ENCODE peak calls at places on chromosome 13, in nine cellular contexts. G is activated T-cell treated with anti-CD3 and anti-CD28 coated beads, Interleukin-2, amount 50 U/mL, for 1 hour; R is stimulated activated naive CD8-positive, alpha-beta T cell treated with anti-CD3 and anti-CD28 coated beads, Interleukin-15, amount 100 ng/mL, for 72 hours; S is cardiac fibroblast; A is hepatic stellate cell; I is stimulated activated naive B cell treated with anti-CD40 and anti-IgM and Interleukin-4, amounts not matched to agents 10 μg/mL and 1 μg/mL and 100 μg/mL, for 72 hours; Q is CD8-positive, alpha-beta T cell; E is neural crest cell; W is A673. X is an unnamed sample.
A peak's percentile ranks its signal among the peaks of the same experiment; 100 is the strongest.

GRCh38 chr13:105497597-105497996 is 1037.9 kb downstream of the EFNB2 start:
- DNase-seq in Q (no peak), E (no peak), I (no peak), A (no peak), W (no peak), G (no peak), S (no peak), R (no peak), X (no peak)

GRCh38 chr13:46178821-46179220 is 3.2 kb downstream of the LCP1 start:
- DNase-seq in A (no peak), G (no peak), R (no peak), I (no peak), Q (no peak), W (no peak), E (no peak), S (no peak), X (no peak)

GRCh38 chr13:30429721-30430694 is 7.7 kb downstream of the UBE2L5 start:
- DNase-seq in A (peak; percentile 74), R (peak; percentile 36), G (no peak), W (peak; percentile 58), E (no peak), Q (peak; percentile 17), S (peak; percentile 92), I (no peak), X (peak; percentile 40)

GRCh38 chr13:102948006-102948405 is 102.2 kb downstream of the ERCC5 start:
- DNase-seq in A (no peak), I (no peak), R (no peak), G (no peak), S (peak; percentile 10), W (peak; percentile 41), E (no peak), Q (no peak), X (no peak)

GRCh38 chr13:47027797-47028437 is 131.1 kb upstream of the HTR2A start:
- DNase-seq in G (no peak), I (no peak), W (no peak), Q (no peak), S (no peak), R (no peak), E (no peak), A (no peak), X (no peak)

GRCh38 chr13:40609972-40610726 is 56.3 kb downstream of the FOXO1 start:
- DNase-seq in I (no peak), G (no peak), W (no peak), R (no peak), S (peak; percentile 51), A (no peak), E (no peak), Q (no peak), X (no peak)

GRCh38 chr13:111484129-111484925 is 163.9 kb downstream of the TEX29 start:
- DNase-seq in R (no peak), S (no peak), W (no peak), A (no peak), I (no peak), E (no peak), Q (no peak), G (no peak), X (no peak)

GRCh38 chr13:41833201-41833600 is 127.7 kb downstream of the VWA8 start:
- DNase-seq in Q (no peak), G (no peak), W (no peak), A (no peak), S (peak; percentile 30), E (no peak), I (no peak), R (no peak), X (no peak)

GRCh38 chr13:76643596-76643995 is 242.6 kb downstream of the KCTD12 start:
- DNase-seq in Q (no peak), W (no peak), A (no peak), E (no peak), S (no peak), R (no peak), G (no peak), I (no peak), X (no peak)

GRCh38 chr13:28636677-28637317 is 22.1 kb upstream of the POMP start:
- DNase-seq in G (peak; percentile 39), E (peak; percentile 39), W (peak; percentile 82), Q (peak; percentile 36), S (peak; percentile 81), A (peak; percentile 54), R (peak; percentile 53), I (peak; percentile 70), X (peak; percentile 50)

GRCh38 chr13:72462726-72463125 is 264.7 kb downstream of the MZT1 start:
- DNase-seq in E (no peak), R (no peak), S (no peak), W (no peak), Q (no peak), G (no peak), A (no peak), I (no peak), X (no peak)